ENCODE peak calls at places on chromosomes 1 and 21, in five cellular contexts. L is suprapubic skin, A is astrocyte, M is cardiac muscle cell, D is Peyer's patch. J is an unnamed sample. For H3K4me1 and H3K9me3, the result is how much of the 10 kb centered on the place peaks cover.

GRCh38 chr1:46041551-46041950 is 90.9 kb downstream of the PIK3R3 start:
- DNase-seq in L (no peak), A (no peak), D (no peak), M (no peak), J (no peak)

GRCh38 chr1:45410850-45411509 is 70.7 kb upstream of the MUTYH start:
- DNase-seq in L (no peak), A (peak), M (no peak), D (no peak), J (no peak)

GRCh38 chr1:42335809-42336518 is 929 bp upstream of the FOXJ3 start:
- DNase-seq in D (no peak), A (peak), M (no peak), L (no peak), J (no peak)

GRCh38 chr1:103274886-103275285 is 166.6 kb upstream of the COL11A1 start:
- DNase-seq in M (no peak), A (no peak), D (no peak), L (no peak), J (no peak)

GRCh38 chr1:180343931-180344406 is 113.9 kb downstream of the LHX4 start:
- DNase-seq in M (peak), L (no peak), D (no peak), A (peak), J (no peak)

GRCh38 chr1:111690306-111690617 is 48.9 kb downstream of the INKA2 start:
- DNase-seq in A (peak), M (peak), D (no peak), L (no peak), J (no peak)

GRCh38 chr1:39084191-39084590 is 58.0 kb downstream of the NDUFS5 start:
- DNase-seq in D (no peak), M (no peak), A (no peak), L (no peak), J (no peak)

GRCh38 chr1:206608108-206608698 is 4.1 kb downstream of the EIF2D start:
- DNase-seq in L (no peak), A (no peak), D (no peak), M (peak), J (no peak)

GRCh38 chr1:177088974-177089373 is 75.5 kb downstream of the ASTN1 start:
- DNase-seq in A (no peak), M (peak), D (no peak), L (no peak), J (no peak)

GRCh38 chr1:34165422-34165921 is 442 bp upstream of the CSMD2 start:
- DNase-seq in A (peak), D (no peak), M (no peak), L (no peak), J (no peak)

GRCh38 chr1:21773585-21773984 is 9.4 kb downstream of the USP48 start:
- DNase-seq in A (no peak), L (no peak), D (no peak), M (no peak), J (no peak)

GRCh38 chr1:154611150-154611865 is 3.3 kb upstream of the ADAR start:
- DNase-seq in D (no peak), A (no peak), L (no peak), M (no peak), J (no peak)

GRCh38 chr1:176517484-176517883 is 54.5 kb downstream of the PAPPA2 start:
- DNase-seq in M (no peak), D (no peak), L (no peak), A (peak), J (no peak)

GRCh38 chr1:162383516-162383915 is 2.0 kb downstream of the C1orf226 start:
- DNase-seq in D (no peak), L (peak), A (no peak), M (no peak), J (no peak)

GRCh38 chr1:159009704-159010361 is at the start of gene IFI16:
- DNase-seq in M (no peak), L (no peak), A (peak), D (no peak), J (no peak)

GRCh38 chr1:38297852-38298251 is 251.3 kb upstream of the POU3F1 start:
- DNase-seq in D (no peak), L (no peak), A (peak), M (no peak), J (no peak)

GRCh38 chr1:185650602-185651230 is 83.5 kb upstream of the HMCN1 start:
- DNase-seq in D (no peak), M (no peak), A (no peak), L (no peak), J (no peak)

GRCh38 chr1:99265124-99265523 is 832 bp downstream of the PLPPR4 start:
- DNase-seq in D (no peak), M (no peak), A (no peak), L (no peak), J (no peak)

GRCh38 chr1:234950598-234950997 is 178.0 kb downstream of the TOMM20 start:
- DNase-seq in A (no peak), D (no peak), M (no peak), L (no peak), J (no peak)

GRCh38 chr1:152043870-152044269 is 7.1 kb upstream of the S100A11 start:
- DNase-seq in A (no peak), D (no peak), L (no peak), M (no peak), J (no peak)

GRCh38 chr1:192951961-192952460 is 107.1 kb downstream of the UCHL5 start:
- DNase-seq in A (peak), L (no peak), D (no peak), M (no peak), J (no peak)

GRCh38 chr1:147750618-147751217 is 9.7 kb downstream of the GJA5 start:
- DNase-seq in L (no peak), M (no peak), A (no peak), D (no peak), J (no peak)

GRCh38 chr1:25065246-25066238 is 135.5 kb upstream of the RUNX3 start:
- DNase-seq in D (no peak), L (no peak), A (peak), M (no peak), J (peak)

GRCh38 chr1:77533660-77534295 is 148.7 kb downstream of the ZZZ3 start:
- DNase-seq in M (peak), A (peak), D (peak), L (no peak), J (no peak)

GRCh38 chr1:181452746-181453145 is 30.6 kb upstream of the CACNA1E start:
- DNase-seq in D (no peak), M (no peak), A (no peak), L (no peak), J (no peak)

GRCh38 chr21:34344584-34344983 is 19.2 kb upstream of the KCNE2 start:
- DNase-seq in M (no peak), L (peak), A (no peak), D (no peak), J (no peak)

GRCh38 chr1:232578681-232579195 is 51.2 kb downstream of the SIPA1L2 start:
- DNase-seq in A (no peak), M (no peak), D (no peak), L (no peak), J (no peak)

GRCh38 chr1:57752847-57753246 is 329.0 kb upstream of the DAB1 start:
- DNase-seq in M (no peak), L (no peak), A (no peak), D (no peak), J (no peak)

GRCh38 chr1:247435026-247435770 is 19.2 kb downstream of the NLRP3 start:
- DNase-seq in L (no peak), D (no peak), A (no peak), M (no peak), J (no peak)

GRCh38 chr1:185352067-185352466 is 35.0 kb upstream of the IVNS1ABP start:
- DNase-seq in M (no peak), L (no peak), A (no peak), D (no peak), J (no peak)

GRCh38 chr1:6006882-6007281 is 14.7 kb upstream of the NPHP4 start:
- DNase-seq in M (peak), A (no peak), L (peak), D (peak), J (peak)

GRCh38 chr21:35335951-35336446 is 286.9 kb upstream of the RUNX1 start:
- DNase-seq in M (no peak), A (no peak), D (no peak), L (no peak), J (no peak)

GRCh38 chr1:10173582-10173981 is 36.8 kb upstream of the KIF1B start:
- DNase-seq in D (no peak), M (no peak), A (no peak), L (peak), J (no peak)

GRCh38 chr1:193741228-193741627 is 554.8 kb upstream of the B3GALT2 start:
- DNase-seq in A (no peak), M (no peak), L (no peak), D (no peak), J (no peak)

DNA sequence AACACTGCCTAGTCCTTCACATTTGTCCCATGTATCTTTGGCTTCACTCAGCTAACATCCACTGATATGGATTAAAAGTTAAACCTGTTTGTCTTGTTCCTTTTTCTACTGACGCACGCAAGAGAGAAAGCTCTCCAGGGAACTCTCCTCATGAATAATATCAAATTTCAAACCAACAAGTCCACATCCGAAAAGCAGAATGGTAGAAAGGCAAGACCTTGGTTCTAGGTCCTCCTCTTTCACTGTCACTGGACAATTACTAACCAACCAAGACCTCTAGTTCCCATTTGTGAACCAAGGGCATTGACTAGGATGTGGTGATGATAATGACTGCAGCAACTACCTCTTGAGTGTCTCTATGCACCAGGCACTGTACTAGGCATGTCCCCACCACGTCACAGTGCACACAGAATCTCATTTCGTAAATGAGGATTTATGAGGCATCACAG is 8.4 kb downstream of the PLPP3 start:
- DNase-seq in L (no peak), M (no peak), A (no peak), D (no peak), J (no peak)
- H3K4me1 ChIP-seq in L (under half), M (under half), A (under half), D (under half), J (under half)

DNA sequence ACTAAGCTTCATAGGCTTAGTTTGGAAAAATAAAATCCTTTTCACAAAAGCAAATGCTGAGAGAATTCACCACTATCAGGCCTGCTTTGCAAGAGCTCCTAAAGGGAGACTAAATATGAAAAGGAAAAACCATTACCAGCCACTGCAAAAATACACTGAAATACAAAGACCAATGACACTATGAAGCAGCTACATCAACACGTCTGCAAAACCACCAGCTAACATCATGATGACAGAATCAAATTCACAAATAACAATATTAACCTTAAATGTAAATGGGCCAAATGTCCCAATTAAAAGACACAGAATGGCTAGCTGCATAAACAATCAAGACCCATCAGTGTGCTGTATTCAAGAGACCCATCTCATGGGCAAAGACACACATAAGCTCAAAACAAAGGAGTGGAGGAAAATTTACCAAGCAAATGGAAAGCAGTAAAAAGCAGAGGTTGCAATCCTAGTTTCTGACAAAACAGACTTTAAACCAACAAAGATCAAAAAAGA is 28.8 kb downstream of the AKT3 start:
- DNase-seq in L (no peak), A (no peak), M (no peak), D (no peak), J (no peak)
- H3K9me3 ChIP-seq in L (under half), A (under half), M (under half), D (under half), J (under half)

GRCh38 chr21:45555251-45555556 is 13.0 kb upstream of the SLC19A1 start:
- DNase-seq in D (no peak), L (no peak), A (no peak), M (no peak), J (no peak)

GRCh38 chr21:45556645-45557601 is 14.7 kb upstream of the SLC19A1 start:
- DNase-seq in L (peak), A (no peak), D (peak), M (no peak), J (peak)

GRCh38 chr21:45555557-45556301 is 13.5 kb upstream of the SLC19A1 start:
- DNase-seq in D (peak), L (peak), M (peak), A (peak), J (peak)

GRCh38 chr21:45557611-45558043 is 15.4 kb upstream of the SLC19A1 start:
- DNase-seq in A (no peak), L (peak), D (no peak), M (no peak), J (no peak)

GRCh38 chr21:45556302-45556644 is 14.0 kb upstream of the SLC19A1 start:
- DNase-seq in L (no peak), A (no peak), D (no peak), M (no peak), J (no peak)
- H3K4me3 ChIP-seq in L (peak), A (no peak), D (peak), M (no peak), J (no peak)

DNA sequence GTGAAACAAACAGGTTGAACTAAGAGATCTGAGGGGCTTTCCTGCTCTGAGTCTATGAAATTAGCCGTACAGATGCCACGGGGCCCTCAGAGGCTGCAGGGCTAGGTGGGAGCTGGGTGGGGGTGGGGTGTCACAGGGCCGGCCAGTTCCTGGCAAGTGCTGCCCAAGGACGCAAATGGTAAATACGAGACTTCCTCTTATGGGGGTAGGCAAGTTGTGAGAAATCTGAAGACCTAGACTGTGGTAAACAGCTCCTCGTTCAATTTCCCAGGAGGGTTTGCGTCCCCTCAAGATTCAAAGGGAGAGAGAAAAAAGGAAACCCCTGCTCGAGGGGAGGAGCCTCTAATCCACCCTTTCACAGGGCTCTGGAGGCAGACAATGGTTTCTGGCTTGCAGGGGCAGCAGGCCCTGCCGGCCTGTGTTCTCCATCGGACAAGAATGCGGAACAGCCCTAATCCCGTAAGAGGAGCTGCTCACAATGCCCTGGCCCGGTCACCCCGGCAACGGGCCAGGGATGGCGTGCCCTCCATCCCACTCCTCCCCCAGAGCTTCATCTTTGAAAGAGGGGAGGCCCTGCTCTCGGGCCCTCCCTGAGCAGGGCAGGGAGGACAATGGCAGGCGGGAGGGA is 7.8 kb downstream of the NUAK2 start:
- DNase-seq in A (peak), D (no peak), M (peak), L (no peak), J (no peak)
- H3K4me1 ChIP-seq in A (under half), D (under half), M (under half), L (half or more), J (under half)

GRCh38 chr1:227632325-227632724 is 69.0 kb downstream of the ZNF678 start:
- DNase-seq in A (no peak), D (no peak), L (no peak), M (no peak), J (no peak)
- H3K9me3 ChIP-seq in A (under half), D (under half), L (half or more), M (under half), J (under half)

GRCh38 chr21:41369915-41370839 is 8.3 kb downstream of the MX2 start:
- DNase-seq in D (peak), M (no peak), A (no peak), L (peak), J (no peak)
- H3K4me3 ChIP-seq in D (peak), M (peak), A (no peak), L (peak), J (no peak)